ENCODE peak calls at places on chromosomes 11 and 22, in four cellular contexts. O is neuronal stem cell, Q is IMR-90, C is H9. U is an unnamed sample.

GRCh38 chr11:75639752-75640151 is 29.1 kb downstream of the MAP6 start:
- DNase-seq in O (no peak), Q (peak), C (no peak), U (peak)

GRCh38 chr11:17684550-17684949 is 34.8 kb upstream of the MYOD1 start:
- DNase-seq in O (no peak), Q (no peak), C (no peak), U (no peak)

GRCh38 chr11:26782220-26782619 is 60.4 kb upstream of the SLC5A12 start:
- DNase-seq in O (no peak), Q (no peak), C (no peak), U (no peak)

GRCh38 chr11:119450590-119450989 is 27.6 kb upstream of the THY1 start:
- DNase-seq in O (no peak), Q (peak), C (no peak), U (peak)

GRCh38 chr22:17921871-17922821 is 102.2 kb downstream of the MICAL3 start:
- DNase-seq in O (no peak), Q (no peak), C (peak), U (no peak)

GRCh38 chr22:37752189-37753061 is 55.3 kb upstream of the GCAT start:
- DNase-seq in O (peak), Q (peak), C (no peak), U (peak)

GRCh38 chr22:39520874-39521857 is 804 bp downstream of the ATF4 start:
- DNase-seq in O (no peak), Q (peak), C (no peak), U (peak)

GRCh38 chr11:7019500-7020182 is 505 bp downstream of the ZNF214 start:
- DNase-seq in O (no peak), Q (peak), C (peak), U (no peak)

GRCh38 chr22:42500164-42500835 is 19.3 kb downstream of the RRP7A start:
- DNase-seq in O (peak), Q (peak), C (peak), U (peak)

GRCh38 chr11:86519064-86519911 is 144.6 kb downstream of the CCDC81 start:
- DNase-seq in O (no peak), Q (peak), C (no peak), U (peak)

GRCh38 chr11:33376331-33377099 is 119.3 kb downstream of the HIPK3 start:
- DNase-seq in O (peak), Q (no peak), C (peak), U (no peak)

GRCh38 chr22:24247564-24248344 is 2.9 kb upstream of the GGT5 start:
- DNase-seq in O (peak), Q (peak), C (peak), U (peak)

GRCh38 chr22:38051900-38052862 is 5.0 kb upstream of the PICK1 start:
- DNase-seq in O (peak), Q (peak), C (peak), U (peak)

DNA sequence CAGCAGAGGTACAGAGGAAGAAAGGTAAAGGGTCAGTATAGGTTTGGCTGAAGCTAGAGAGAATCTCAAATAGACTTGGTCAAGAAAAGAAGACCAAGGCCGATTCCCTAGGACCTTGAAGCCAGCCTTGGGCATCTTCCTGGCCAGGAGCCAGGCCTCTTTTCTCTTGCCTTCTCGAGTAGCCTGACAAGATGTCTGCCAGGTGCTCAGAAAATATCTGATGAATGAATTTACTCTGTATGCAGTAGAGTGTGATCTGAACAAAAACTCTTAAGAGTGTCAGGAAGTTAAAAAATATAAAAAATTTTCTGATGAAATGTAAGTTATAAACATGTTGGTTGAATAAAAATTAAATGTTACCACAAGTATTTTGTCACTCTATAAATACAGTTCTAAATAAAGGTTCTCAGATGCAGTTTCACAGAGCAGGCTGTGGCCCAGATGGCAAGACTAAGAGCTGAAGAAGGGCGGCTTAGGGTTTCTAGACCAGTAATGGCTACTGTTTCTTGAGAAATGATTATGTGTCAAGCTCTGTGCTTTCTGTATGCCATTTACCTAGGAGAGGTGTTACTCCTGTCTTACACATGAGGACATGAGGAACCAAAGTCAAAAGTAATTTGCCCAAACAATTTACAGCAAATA is 98.1 kb downstream of the ATXN10 start:
- DNase-seq in O (no peak), Q (peak), C (no peak), U (no peak)
- H3K18ac ChIP-seq in O (no peak), Q (no peak), C (no peak), U (no peak)

GRCh38 chr11:103370076-103370475 is 260.9 kb downstream of the DYNC2H1 start:
- DNase-seq in O (no peak), Q (no peak), C (no peak), U (no peak)
- H3K14ac ChIP-seq in O (no peak), Q (no peak), C (no peak), U (peak)

DNA sequence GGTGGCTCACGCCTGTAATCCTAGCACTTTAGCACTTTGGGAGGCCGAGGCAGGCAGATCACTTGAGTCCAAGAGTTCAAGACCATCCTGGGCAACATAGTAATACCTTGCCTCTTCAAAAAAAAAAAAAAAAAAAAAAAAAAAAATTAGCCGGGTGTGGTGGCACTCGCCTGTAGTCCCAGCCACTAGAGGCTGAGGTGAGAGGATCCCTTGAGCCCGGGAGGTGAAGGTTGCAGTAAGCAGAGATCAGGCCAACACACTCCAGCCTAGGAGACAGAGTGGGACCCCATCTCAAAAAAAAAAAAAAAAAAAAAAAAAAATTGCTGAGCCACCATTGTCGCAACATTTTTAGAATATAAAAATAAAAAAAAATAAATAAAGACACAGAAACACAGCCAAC is 7.6 kb downstream of the CKAP5 start:
- DNase-seq in O (no peak), Q (no peak), C (no peak), U (no peak)
- H2BK15ac ChIP-seq in O (no peak), Q (no peak), C (no peak), U (no peak)

DNA sequence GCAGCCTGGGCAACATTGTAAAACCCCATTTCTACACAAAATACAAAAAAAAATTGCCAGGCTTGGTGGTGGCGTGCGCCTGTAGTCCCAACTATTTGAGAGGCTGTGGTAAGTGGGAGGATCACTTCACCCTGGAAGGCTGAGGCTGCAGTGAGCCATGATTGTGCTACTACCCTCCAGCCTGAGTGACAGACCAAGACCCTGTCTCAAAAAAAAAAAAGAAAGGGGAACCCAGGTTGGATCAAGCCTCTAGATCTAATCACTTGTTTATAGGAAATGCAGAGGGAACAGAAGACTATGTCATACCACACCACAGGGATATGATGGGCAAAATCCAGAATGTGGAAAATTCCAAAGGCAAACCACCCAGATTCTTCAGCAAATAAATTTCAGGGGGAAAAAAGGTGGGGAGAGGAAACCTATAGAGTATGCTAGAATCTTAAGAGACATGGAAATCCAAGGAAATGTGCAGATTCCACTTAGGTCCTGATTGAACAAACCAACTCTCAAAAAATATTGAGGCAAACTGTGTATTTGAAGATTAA is 16.5 kb upstream of the MALAT1 start:
- DNase-seq in O (no peak), Q (no peak), C (no peak), U (no peak)
- H3K18ac ChIP-seq in O (no peak), Q (peak), C (no peak), U (no peak)

GRCh38 chr11:74532496-74533246 is 39.1 kb upstream of the LIPT2 start:
- DNase-seq in O (no peak), Q (no peak), C (no peak), U (no peak)
- H3K14ac ChIP-seq in O (no peak), Q (no peak), C (no peak), U (no peak)